ENCODE peak calls at places on chromosomes 11 and 22, in five cellular contexts. One of them, this sample, is unnamed.
A peak's percentile ranks its signal among the peaks of the same experiment; 100 is the strongest.

GRCh38 chr11:35822815-35823495 is 120.9 kb upstream of the LDLRAD3 start:
- DNase-seq in right atrium auricular region: no peak
- DNase-seq in B cell: no peak
- DNase-seq in progenitor cell of endocrine pancreas: no peak
- DNase-seq in epithelial cell of esophagus: no peak
- DNase-seq in this sample: no peak

GRCh38 chr11:67558084-67558772 is 25.4 kb upstream of the GSTP1 start:
- DNase-seq in right atrium auricular region: no peak
- DNase-seq in B cell: no peak
- DNase-seq in progenitor cell of endocrine pancreas: no peak
- DNase-seq in epithelial cell of esophagus: peak; percentile 11
- DNase-seq in this sample: no peak

GRCh38 chr11:113253406-113253805 is 61.0 kb upstream of the TTC12 start:
- DNase-seq in right atrium auricular region: no peak
- DNase-seq in B cell: no peak
- DNase-seq in progenitor cell of endocrine pancreas: no peak
- DNase-seq in epithelial cell of esophagus: no peak
- DNase-seq in this sample: no peak

GRCh38 chr11:92436026-92436425 is 211.4 kb downstream of the FAT3 start:
- DNase-seq in right atrium auricular region: no peak
- DNase-seq in B cell: no peak
- DNase-seq in progenitor cell of endocrine pancreas: no peak
- DNase-seq in epithelial cell of esophagus: no peak
- DNase-seq in this sample: no peak

GRCh38 chr11:34773211-34773610 is 143.0 kb downstream of the APIP start:
- DNase-seq in right atrium auricular region: no peak
- DNase-seq in B cell: no peak
- DNase-seq in progenitor cell of endocrine pancreas: no peak
- DNase-seq in epithelial cell of esophagus: no peak
- DNase-seq in this sample: no peak

GRCh38 chr11:33643167-33643817 is 57.3 kb downstream of the C11orf91 start:
- DNase-seq in right atrium auricular region: peak; percentile 23
- DNase-seq in B cell: no peak
- DNase-seq in progenitor cell of endocrine pancreas: no peak
- DNase-seq in epithelial cell of esophagus: no peak
- DNase-seq in this sample: no peak

GRCh38 chr11:92556435-92556834 is 331.8 kb downstream of the FAT3 start:
- DNase-seq in right atrium auricular region: no peak
- DNase-seq in B cell: no peak
- DNase-seq in progenitor cell of endocrine pancreas: no peak
- DNase-seq in epithelial cell of esophagus: peak; percentile 60
- DNase-seq in this sample: no peak

GRCh38 chr11:129992161-129992944 is 10.3 kb downstream of the PRDM10 start:
- DNase-seq in right atrium auricular region: no peak
- DNase-seq in B cell: peak; percentile 54
- DNase-seq in progenitor cell of endocrine pancreas: no peak
- DNase-seq in epithelial cell of esophagus: peak; percentile 79
- DNase-seq in this sample: no peak

GRCh38 chr11:71556018-71556417 is 7.8 kb downstream of the KRTAP5-9 start:
- DNase-seq in right atrium auricular region: no peak
- DNase-seq in B cell: no peak
- DNase-seq in progenitor cell of endocrine pancreas: no peak
- DNase-seq in epithelial cell of esophagus: no peak
- DNase-seq in this sample: no peak

GRCh38 chr22:43109921-43110443 is 568 bp upstream of the BIK start:
- DNase-seq in right atrium auricular region: no peak
- DNase-seq in B cell: no peak
- DNase-seq in progenitor cell of endocrine pancreas: no peak
- DNase-seq in epithelial cell of esophagus: no peak
- DNase-seq in this sample: no peak

GRCh38 chr22:37377927-37378326 is 49.4 kb downstream of the ELFN2 start:
- DNase-seq in right atrium auricular region: no peak
- DNase-seq in B cell: no peak
- DNase-seq in progenitor cell of endocrine pancreas: no peak
- DNase-seq in epithelial cell of esophagus: no peak
- DNase-seq in this sample: no peak

GRCh38 chr11:47325271-47326041 is 27.0 kb downstream of the MYBPC3 start:
- DNase-seq in right atrium auricular region: no peak
- DNase-seq in B cell: no peak
- DNase-seq in progenitor cell of endocrine pancreas: no peak
- DNase-seq in epithelial cell of esophagus: no peak
- DNase-seq in this sample: no peak

GRCh38 chr22:44920183-44920582 is 89.6 kb downstream of the PHF21B start:
- DNase-seq in right atrium auricular region: no peak
- DNase-seq in B cell: no peak
- DNase-seq in progenitor cell of endocrine pancreas: no peak
- DNase-seq in epithelial cell of esophagus: no peak
- DNase-seq in this sample: no peak

GRCh38 chr22:49299821-49300231 is 527.8 kb downstream of the BRD1 start:
- DNase-seq in right atrium auricular region: peak; percentile 50
- DNase-seq in B cell: peak; percentile 19
- DNase-seq in progenitor cell of endocrine pancreas: peak; percentile 3
- DNase-seq in epithelial cell of esophagus: no peak
- DNase-seq in this sample: peak; percentile 56

GRCh38 chr11:121711900-121712424 is 259.2 kb upstream of the SORL1-AS1 start:
- DNase-seq in right atrium auricular region: no peak
- DNase-seq in B cell: no peak
- DNase-seq in progenitor cell of endocrine pancreas: no peak
- DNase-seq in epithelial cell of esophagus: no peak
- DNase-seq in this sample: no peak

GRCh38 chr11:20208622-20209090 is 48.4 kb upstream of the DBX1 start:
- DNase-seq in right atrium auricular region: no peak
- DNase-seq in B cell: no peak
- DNase-seq in progenitor cell of endocrine pancreas: no peak
- DNase-seq in epithelial cell of esophagus: no peak
- DNase-seq in this sample: no peak

GRCh38 chr11:100964400-100964799 is 165.2 kb downstream of the PGR start:
- DNase-seq in right atrium auricular region: no peak
- DNase-seq in B cell: no peak
- DNase-seq in progenitor cell of endocrine pancreas: no peak
- DNase-seq in epithelial cell of esophagus: no peak
- DNase-seq in this sample: no peak

GRCh38 chr22:23113067-23113846 is 28.5 kb downstream of the RSPH14 start:
- DNase-seq in right atrium auricular region: no peak
- DNase-seq in B cell: no peak
- DNase-seq in progenitor cell of endocrine pancreas: no peak
- DNase-seq in epithelial cell of esophagus: no peak
- DNase-seq in this sample: no peak

GRCh38 chr11:249062-249461 is 12.3 kb downstream of the PSMD13 start:
- DNase-seq in right atrium auricular region: no peak
- DNase-seq in B cell: no peak
- DNase-seq in progenitor cell of endocrine pancreas: no peak
- DNase-seq in epithelial cell of esophagus: no peak
- DNase-seq in this sample: no peak

GRCh38 chr11:97557399-97557798 is 1167.6 kb downstream of the JRKL start:
- DNase-seq in right atrium auricular region: no peak
- DNase-seq in B cell: no peak
- DNase-seq in progenitor cell of endocrine pancreas: no peak
- DNase-seq in epithelial cell of esophagus: peak; percentile 30
- DNase-seq in this sample: no peak
- TF ChIP-seq CTCF in right atrium auricular region: no peak
- TF ChIP-seq CTCF in B cell: no peak
- TF ChIP-seq CTCF in progenitor cell of endocrine pancreas: no peak
- TF ChIP-seq CTCF in epithelial cell of esophagus: peak; percentile 42
- TF ChIP-seq CTCF in this sample: peak; percentile 48

GRCh38 chr11:133064152-133064877 is 468.0 kb downstream of the OPCML start:
- DNase-seq in right atrium auricular region: peak; percentile 82
- DNase-seq in B cell: no peak
- DNase-seq in progenitor cell of endocrine pancreas: peak; percentile 86
- DNase-seq in epithelial cell of esophagus: peak; percentile 31
- DNase-seq in this sample: peak; percentile 89
- TF ChIP-seq CTCF in right atrium auricular region: peak; percentile 57
- TF ChIP-seq CTCF in B cell: no peak
- TF ChIP-seq CTCF in progenitor cell of endocrine pancreas: peak; percentile 97
- TF ChIP-seq CTCF in epithelial cell of esophagus: peak; percentile 60
- TF ChIP-seq CTCF in this sample: peak; percentile 97

DNA sequence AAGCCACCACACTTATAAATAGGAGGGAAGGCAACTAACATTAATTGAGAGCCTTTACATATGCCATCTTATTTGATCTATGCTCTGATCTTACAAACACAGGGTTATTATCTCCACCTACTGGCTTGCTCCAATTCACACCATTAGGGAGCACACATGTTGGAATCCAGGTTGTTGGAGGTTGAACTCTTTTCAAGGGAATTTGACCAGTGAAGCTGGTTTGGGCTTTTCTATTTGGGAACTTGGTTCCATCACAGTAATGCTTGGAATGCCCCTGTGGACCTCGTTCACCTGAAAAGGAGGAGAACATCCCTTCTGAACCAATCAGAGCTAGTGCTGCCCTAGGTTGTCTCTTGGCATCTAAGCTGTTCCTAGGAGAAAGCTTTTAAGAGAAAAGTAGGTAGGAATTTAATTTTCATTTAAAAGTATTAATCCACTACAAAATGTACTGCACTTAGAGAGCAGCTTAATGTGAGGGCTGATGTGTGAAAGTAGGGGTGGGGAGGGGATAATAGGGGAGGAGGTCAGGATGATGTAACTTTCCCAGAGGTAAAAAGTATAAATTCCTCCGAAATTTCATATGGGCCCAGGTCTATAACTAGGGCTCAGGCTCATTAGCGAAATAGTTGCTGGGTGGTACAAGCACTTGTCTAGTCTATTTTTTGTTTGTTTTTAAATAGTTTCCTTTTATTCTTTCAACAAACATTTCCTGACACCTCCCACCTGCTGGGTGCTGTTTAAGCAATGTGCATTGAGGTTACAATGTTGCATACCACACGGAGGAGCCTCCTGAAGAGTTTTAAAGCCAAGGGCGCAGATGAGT is 7.6 kb upstream of the MICAL2 start:
- DNase-seq in right atrium auricular region: no peak
- DNase-seq in B cell: no peak
- DNase-seq in progenitor cell of endocrine pancreas: no peak
- DNase-seq in epithelial cell of esophagus: no peak
- DNase-seq in this sample: no peak
- TF ChIP-seq CTCF in right atrium auricular region: no peak
- TF ChIP-seq CTCF in B cell: no peak
- TF ChIP-seq CTCF in progenitor cell of endocrine pancreas: no peak
- TF ChIP-seq CTCF in epithelial cell of esophagus: peak; percentile 44
- TF ChIP-seq CTCF in this sample: no peak

DNA sequence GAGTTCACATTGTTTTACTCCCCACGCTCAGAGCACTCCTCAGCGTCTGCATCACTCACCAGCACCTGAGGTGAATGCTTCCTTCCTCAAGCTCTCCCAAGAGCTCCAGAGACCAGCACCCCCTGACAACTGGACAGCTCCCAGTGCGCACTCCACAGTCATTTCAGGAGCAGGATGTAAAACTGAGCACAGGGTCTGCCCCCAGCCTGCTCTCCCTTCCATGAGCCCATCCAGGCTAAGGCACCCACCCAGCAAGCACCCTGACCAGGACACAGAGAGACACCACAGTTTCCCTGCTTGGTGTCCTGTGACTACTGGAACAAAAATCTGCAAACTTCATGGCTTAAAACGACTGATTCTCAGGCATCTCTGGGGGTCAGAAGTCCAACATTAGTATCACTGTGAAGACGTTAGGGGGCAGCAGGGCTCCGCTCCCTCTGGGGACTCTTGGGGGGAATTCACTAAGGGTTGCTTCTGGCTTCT is 3.3 kb downstream of the SCGB1D2 start:
- DNase-seq in right atrium auricular region: no peak
- DNase-seq in B cell: no peak
- DNase-seq in progenitor cell of endocrine pancreas: peak; percentile 69
- DNase-seq in epithelial cell of esophagus: peak; percentile 64
- DNase-seq in this sample: no peak
- TF ChIP-seq CTCF in right atrium auricular region: no peak
- TF ChIP-seq CTCF in B cell: no peak
- TF ChIP-seq CTCF in progenitor cell of endocrine pancreas: peak; percentile 54
- TF ChIP-seq CTCF in epithelial cell of esophagus: no peak
- TF ChIP-seq CTCF in this sample: peak; percentile 46

GRCh38 chr11:9090488-9091043 is 833 bp downstream of the SCUBE2 start:
- DNase-seq in right atrium auricular region: no peak
- DNase-seq in B cell: peak; percentile 17
- DNase-seq in progenitor cell of endocrine pancreas: no peak
- DNase-seq in epithelial cell of esophagus: no peak
- DNase-seq in this sample: no peak
- TF ChIP-seq CTCF in right atrium auricular region: no peak
- TF ChIP-seq CTCF in B cell: no peak
- TF ChIP-seq CTCF in progenitor cell of endocrine pancreas: no peak
- TF ChIP-seq CTCF in epithelial cell of esophagus: no peak
- TF ChIP-seq CTCF in this sample: no peak